ENCODE peak calls at places on chromosomes 1 and 21, in seven cellular contexts. K is breast epithelium, U is NB4, J is ovary, N is heart left ventricle, O is H54, T is adrenal gland. D is an unnamed sample.
A peak's percentile ranks its signal among the peaks of the same experiment; 100 is the strongest.

GRCh38 chr1:100146958-100147357 is 14.0 kb downstream of the TRMT13 start:
- DNase-seq in K (no peak), U (no peak), J (no peak), N (no peak), O (no peak), T (no peak), D (no peak)

GRCh38 chr1:18247151-18247550 is 139.6 kb downstream of the IGSF21 start:
- DNase-seq in K (no peak), U (no peak), J (no peak), N (no peak), O (no peak), T (no peak), D (no peak)

GRCh38 chr1:80876035-80876434 is 924.7 kb upstream of the ADGRL2 start:
- DNase-seq in K (no peak), U (no peak), J (no peak), N (no peak), O (no peak), T (no peak), D (no peak)

GRCh38 chr1:199168895-199169294 is 530.1 kb downstream of the PTPRC start:
- DNase-seq in K (no peak), U (no peak), J (no peak), N (no peak), O (no peak), T (no peak), D (no peak)

GRCh38 chr1:200372095-200372884 is 37.5 kb downstream of the ZNF281 start:
- DNase-seq in K (no peak), U (no peak), J (no peak), N (no peak), O (peak; percentile 37), T (no peak), D (no peak)

GRCh38 chr1:201756411-201756810 is 72.5 kb upstream of the IPO9 start:
- DNase-seq in K (no peak), U (no peak), J (no peak), N (no peak), O (no peak), T (no peak), D (no peak)

GRCh38 chr1:10107985-10108663 is 75.4 kb downstream of the UBE4B start:
- DNase-seq in K (no peak), U (no peak), J (no peak), N (no peak), O (peak; percentile 37), T (no peak), D (no peak)

GRCh38 chr1:15797614-15798390 is 9.6 kb downstream of the UQCRHL start:
- DNase-seq in K (no peak), U (peak; percentile 51), J (no peak), N (no peak), O (no peak), T (no peak), D (no peak)

GRCh38 chr1:153565529-153566374 is at the start of gene S100A2:
- DNase-seq in K (no peak), U (peak; percentile 59), J (peak; percentile 69), N (peak; percentile 73), O (peak; percentile 84), T (peak; percentile 66), D (peak; percentile 90)

GRCh38 chr21:39612233-39613028 is at the start of gene B3GALT5:
- DNase-seq in K (no peak), U (no peak), J (peak; percentile 33), N (no peak), O (no peak), T (no peak), D (peak; percentile 32)

GRCh38 chr1:40620150-40620549 is 45.3 kb downstream of the RIMS3 start:
- DNase-seq in K (no peak), U (no peak), J (no peak), N (no peak), O (no peak), T (no peak), D (no peak)

GRCh38 chr1:37795340-37796110 is 1.9 kb downstream of the MANEAL start:
- DNase-seq in K (peak; percentile 63), U (peak; percentile 66), J (peak; percentile 73), N (peak; percentile 45), O (no peak), T (peak; percentile 55), D (peak; percentile 46)

DNA sequence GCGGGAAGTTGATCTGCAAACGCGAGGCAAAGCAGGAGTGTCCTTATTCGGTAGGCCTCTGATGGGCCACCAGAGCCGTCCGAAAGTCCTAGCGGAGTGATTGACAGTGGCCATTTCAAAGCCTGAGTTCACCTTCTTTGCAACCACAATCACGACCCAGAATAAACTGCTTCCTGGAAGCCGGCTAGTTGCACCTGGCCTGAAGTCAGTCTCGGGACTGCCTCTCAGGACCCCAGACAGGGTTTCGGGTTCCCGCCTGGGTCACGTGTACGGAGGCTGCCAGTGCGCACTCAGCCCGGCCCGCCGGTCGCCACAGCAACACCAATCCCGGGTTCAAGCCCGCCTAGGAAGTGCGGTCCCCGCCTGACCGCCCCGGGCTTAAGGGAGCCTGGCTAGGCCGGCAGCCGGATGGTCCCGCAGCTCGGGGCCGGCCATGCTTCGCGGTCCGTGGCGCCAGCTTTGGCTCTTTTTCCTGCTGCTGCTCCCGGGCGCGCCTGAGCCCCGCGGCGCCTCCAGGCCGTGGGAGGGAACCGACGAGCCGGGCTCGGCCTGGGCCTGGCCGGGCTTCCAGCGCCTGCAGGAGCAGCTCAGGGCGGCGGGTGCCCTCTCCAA is at the start of gene TOR3A:
- DNase-seq in K (peak; percentile 89), U (peak; percentile 92), J (peak; percentile 91), N (peak; percentile 95), O (peak; percentile 86), T (peak; percentile 92), D (peak; percentile 97)
- TF ChIP-seq POLR2A in K (no peak), U (peak; percentile 52), J (peak; percentile 67), N (peak; percentile 91), O (peak; percentile 96), T (peak; percentile 64), D (peak; percentile 91)

DNA sequence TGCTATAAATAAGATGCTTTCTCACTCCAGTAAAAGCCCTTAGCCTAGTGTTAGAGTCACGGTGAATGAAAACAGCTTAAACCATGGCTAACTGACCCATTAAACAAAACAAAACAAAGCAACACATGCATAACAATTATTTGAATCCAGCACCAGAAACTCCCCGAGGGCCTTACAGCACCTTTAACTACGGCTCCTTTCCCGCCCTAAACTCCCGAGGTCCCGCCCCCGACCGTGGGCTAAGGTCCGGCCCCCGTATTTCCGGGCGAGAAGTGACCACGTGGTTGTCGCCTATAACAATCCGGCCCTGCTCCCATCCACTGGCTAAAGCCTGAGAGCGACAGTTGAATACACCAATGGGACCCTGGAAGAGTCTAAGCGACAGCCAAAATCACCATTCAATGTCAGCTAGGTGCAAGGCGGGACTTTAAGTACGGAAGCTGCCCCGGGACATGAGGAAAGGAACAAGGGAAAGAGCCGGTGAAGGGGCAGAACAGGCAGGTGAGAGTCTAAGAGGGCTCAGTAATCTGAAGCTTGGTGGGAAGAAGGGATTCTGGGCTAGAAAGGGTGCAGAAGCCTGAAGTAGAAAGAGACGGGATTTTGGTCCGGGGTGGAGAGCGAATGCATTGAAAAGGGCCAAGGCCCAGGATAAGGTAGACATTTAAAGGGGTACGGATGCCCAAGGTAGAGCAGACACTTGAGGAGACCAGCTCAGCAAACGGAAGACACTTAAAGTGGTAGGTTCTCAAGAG is at the start of gene FLAD1:
- DNase-seq in K (peak; percentile 94), U (peak; percentile 100), J (peak; percentile 92), N (peak; percentile 96), O (peak; percentile 92), T (peak; percentile 99), D (peak; percentile 96)
- TF ChIP-seq POLR2A in K (no peak), U (peak; percentile 63), J (peak; percentile 27), N (peak; percentile 56), O (peak; percentile 17), T (no peak), D (no peak)

GRCh38 chr1:167456500-167456899 is 61.8 kb downstream of the CD247 start:
- DNase-seq in K (no peak), U (no peak), J (no peak), N (no peak), O (no peak), T (no peak), D (no peak)

GRCh38 chr1:167454304-167454928 is 63.9 kb downstream of the CD247 start:
- DNase-seq in K (no peak), U (no peak), J (no peak), N (no peak), O (no peak), T (no peak), D (no peak)

GRCh38 chr1:167456926-167457325 is 61.4 kb downstream of the CD247 start:
- DNase-seq in K (no peak), U (no peak), J (no peak), N (no peak), O (no peak), T (no peak), D (no peak)

GRCh38 chr1:167455786-167456446 is 62.4 kb downstream of the CD247 start:
- DNase-seq in K (no peak), U (no peak), J (peak; percentile 33), N (peak; percentile 50), O (no peak), T (peak; percentile 26), D (peak; percentile 52)

DNA sequence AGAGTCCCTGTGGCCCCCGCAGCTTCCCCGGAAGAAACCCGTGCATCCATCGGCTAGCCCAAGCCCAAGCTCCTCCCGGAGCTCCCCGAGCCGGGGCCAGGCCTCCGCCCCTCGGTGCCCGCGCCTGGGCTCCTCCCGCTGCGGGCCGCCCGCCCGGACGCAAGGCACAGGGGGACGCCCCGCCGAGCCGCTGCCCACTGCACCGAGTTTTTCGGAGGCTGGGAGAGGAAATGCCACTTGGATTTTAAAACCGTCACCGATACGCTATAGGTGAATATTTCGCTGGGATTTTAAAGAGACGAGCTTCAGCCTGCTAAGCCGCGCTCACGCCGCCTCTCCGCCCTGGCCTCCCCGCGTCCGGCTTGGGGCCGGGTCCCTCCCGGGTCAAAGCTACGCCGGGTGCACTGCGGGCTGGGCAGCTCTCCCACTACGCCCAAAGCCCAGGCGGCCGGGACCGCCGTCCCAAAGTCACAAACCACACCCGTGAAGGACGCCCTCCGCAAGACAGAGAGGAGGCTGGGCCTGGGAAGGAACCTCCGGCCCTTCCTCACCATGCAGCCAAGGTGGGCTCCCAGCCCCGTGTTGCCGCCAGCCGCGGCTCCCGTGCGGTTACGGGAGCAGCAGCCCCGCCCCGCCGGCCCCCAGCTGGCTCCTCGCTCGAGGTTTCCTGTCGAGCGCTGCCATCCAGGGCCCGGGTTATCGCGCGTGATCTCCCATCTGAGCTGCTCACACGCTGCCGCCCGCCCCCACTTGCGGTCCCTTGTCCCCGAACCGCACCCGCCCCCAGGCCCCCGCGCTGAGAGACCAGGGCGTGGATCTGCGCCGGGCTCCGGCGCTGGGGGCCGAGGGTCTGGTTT is 63.2 kb downstream of the CD247 start:
- DNase-seq in K (no peak), U (peak; percentile 73), J (peak; percentile 48), N (peak; percentile 63), O (peak; percentile 77), T (peak; percentile 67), D (peak; percentile 72)
- TF ChIP-seq POLR2A in K (no peak), U (peak; percentile 17), J (no peak), N (peak; percentile 6), O (peak; percentile 52), T (peak; percentile 14), D (peak; percentile 58)

DNA sequence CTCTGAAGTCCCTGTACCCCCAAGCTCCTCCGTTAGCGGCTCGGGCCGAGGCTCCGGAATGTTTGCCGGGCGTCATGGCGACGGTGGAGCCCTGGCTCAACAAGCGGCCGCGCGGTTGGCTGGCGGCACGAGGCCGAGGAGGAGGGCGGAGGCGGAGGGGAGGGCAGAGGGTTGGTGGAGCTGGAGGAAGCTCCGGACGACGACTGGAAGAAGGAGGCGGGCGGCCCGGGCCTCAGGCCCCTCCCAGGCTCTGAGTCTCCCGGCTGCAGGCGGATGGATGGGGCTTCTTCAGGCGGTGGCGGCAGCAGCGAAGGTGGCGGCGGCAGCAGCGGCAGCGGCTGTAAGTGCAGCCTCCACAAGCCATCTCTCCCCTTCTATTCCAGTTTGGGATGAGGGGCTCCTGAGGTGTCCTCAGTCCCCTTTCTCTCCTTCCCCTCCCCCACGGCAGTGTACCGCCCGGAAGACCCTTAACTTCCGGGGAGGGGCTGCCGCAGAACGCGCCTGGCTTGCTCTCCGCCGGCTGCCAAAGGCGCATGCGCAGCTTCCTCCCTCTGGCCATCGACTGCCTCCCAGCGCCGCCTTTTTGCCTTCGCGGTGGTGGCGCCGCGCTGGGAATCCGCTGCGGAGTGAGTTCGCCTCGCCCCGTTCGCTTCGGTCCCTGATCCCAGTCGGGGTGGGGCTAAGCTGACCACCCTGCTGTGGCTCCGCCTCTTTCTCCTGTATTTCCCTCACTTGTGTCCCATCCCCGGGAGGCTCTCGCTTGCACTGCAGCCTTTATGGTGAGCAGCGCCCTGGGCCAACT is at the start of the genes DNAI4 and MIER1:
- DNase-seq in K (peak; percentile 98), U (peak; percentile 96), J (peak; percentile 97), N (peak; percentile 99), O (peak; percentile 91), T (peak; percentile 97), D (peak; percentile 98)
- TF ChIP-seq POLR2A in K (peak; percentile 42), U (peak; percentile 66), J (peak; percentile 57), N (peak; percentile 61), O (peak; percentile 61), T (peak; percentile 51), D (peak; percentile 80)

D was measured in thyroid gland.